ENCODE peak calls at places on chromosomes 1 and 21, in eight cellular contexts. G is Right ventricle myocardium superior; B is naive B cell; R is Calu3; J is T follicular helper cell; I is NCI-H510A; V is choroid plexus epithelial cell; W is CD4-positive, alpha-beta memory T cell. O is an unnamed sample.

GRCh38 chr1:159428536-159428935 is 3.5 kb upstream of the OR10J4 start:
- DNase-seq in R (no peak), B (no peak), W (no peak), V (no peak), G (no peak), J (no peak), I (no peak), O (peak; percentile 7)

GRCh38 chr1:22592919-22593790 is 29.9 kb downstream of the EPHA8 start:
- DNase-seq in W (no peak), B (no peak), R (peak; percentile 25), G (no peak), V (no peak), I (peak; percentile 82), J (no peak), O (no peak)

GRCh38 chr1:237269938-237270337 is 228.0 kb downstream of the RYR2 start:
- DNase-seq in I (no peak), B (no peak), R (no peak), J (no peak), V (no peak), W (no peak), G (no peak), O (no peak)

GRCh38 chr1:76583875-76584477 is 283.3 kb upstream of the ST6GALNAC5 start:
- DNase-seq in R (no peak), W (no peak), I (no peak), J (no peak), B (no peak), G (no peak), V (no peak), O (no peak)

GRCh38 chr21:45748593-45748992 is 105.1 kb downstream of the PCBP3 start:
- DNase-seq in I (no peak), B (no peak), R (no peak), V (no peak), G (no peak), W (no peak), J (no peak), O (no peak)

GRCh38 chr21:45994086-45994661 is 12.6 kb downstream of the COL6A1 start:
- DNase-seq in J (no peak), G (peak; percentile 40), B (no peak), I (no peak), V (peak; percentile 44), R (no peak), W (peak; percentile 16), O (no peak)

GRCh38 chr1:20061866-20062265 is 8.1 kb upstream of the PLA2G5 start:
- DNase-seq in G (no peak), B (no peak), J (no peak), R (no peak), W (no peak), V (no peak), I (no peak), O (no peak)

GRCh38 chr1:34500451-34500850 is 254.4 kb upstream of the GJB5 start:
- DNase-seq in W (no peak), V (peak; percentile 4), I (no peak), G (no peak), R (peak; percentile 38), J (no peak), B (no peak), O (no peak)

GRCh38 chr21:25039461-25040380 is 567.6 kb downstream of the MRPL39 start:
- DNase-seq in J (no peak), I (no peak), G (no peak), W (no peak), R (no peak), B (peak; percentile 54), V (peak; percentile 7), O (no peak)

GRCh38 chr1:209884665-209885117 is 53.3 kb upstream of the SYT14 start:
- DNase-seq in R (peak; percentile 95), G (no peak), J (no peak), V (peak; percentile 99), W (peak; percentile 39), I (no peak), B (no peak), O (peak; percentile 99)